ENCODE peak calls at places on chromosome 14, in six cellular contexts. K, T, O, E, Z and J are unnamed samples.
A peak's percentile ranks its signal among the peaks of the same experiment; 100 is the strongest.

GRCh38 chr14:98114122-98114895 is 1157.7 kb downstream of the BCL11B start:
- DNase-seq in K (no peak), T (no peak), O (no peak), E (no peak), Z (no peak), J (no peak)

GRCh38 chr14:99260116-99260515 is 11.9 kb downstream of the BCL11B start:
- DNase-seq in K (no peak), T (no peak), O (no peak), E (no peak), Z (no peak), J (no peak)

GRCh38 chr14:69501362-69501964 is 16.9 kb downstream of the PLEKHD1 start:
- DNase-seq in K (no peak), T (no peak), O (peak; percentile 12), E (peak; percentile 94), Z (no peak), J (no peak)

GRCh38 chr14:31263485-31264133 is 56.0 kb upstream of the HECTD1 start:
- DNase-seq in K (no peak), T (no peak), O (no peak), E (peak; percentile 93), Z (no peak), J (no peak)

GRCh38 chr14:20503905-20504304 is 1.4 kb upstream of the RNASE10 start:
- DNase-seq in K (no peak), T (no peak), O (no peak), E (no peak), Z (no peak), J (no peak)

GRCh38 chr14:64447890-64448667 is 17.2 kb upstream of the AKAP5 start:
- DNase-seq in K (no peak), T (no peak), O (no peak), E (no peak), Z (no peak), J (no peak)

GRCh38 chr14:45491914-45492313 is 238.9 kb upstream of the MIS18BP1 start:
- DNase-seq in K (no peak), T (no peak), O (no peak), E (no peak), Z (no peak), J (no peak)

GRCh38 chr14:95184413-95184790 is 27.1 kb upstream of the DICER1 start:
- DNase-seq in K (no peak), T (no peak), O (no peak), E (no peak), Z (no peak), J (no peak)

GRCh38 chr14:89000007-89000942 is 175.8 kb downstream of the TTC8 start:
- DNase-seq in K (no peak), T (no peak), O (no peak), E (peak; percentile 61), Z (peak; percentile 72), J (peak; percentile 71)

GRCh38 chr14:102208741-102209140 is 69.0 kb downstream of the WDR20 start:
- DNase-seq in K (no peak), T (no peak), O (no peak), E (no peak), Z (no peak), J (no peak)